ENCODE peak calls at places on chromosomes 12 and 14, in five cellular contexts. K, Q, B, O and C are unnamed samples.

GRCh38 chr12:127052491-127053232 is 1214.3 kb upstream of the TMEM132C start:
- DNase-seq in K (no peak), Q (no peak), B (no peak), O (no peak), C (no peak)

GRCh38 chr12:65501935-65502334 is 223.5 kb downstream of the MSRB3 start:
- DNase-seq in K (no peak), Q (no peak), B (no peak), O (no peak), C (no peak)

GRCh38 chr14:70642313-70643235 is 858 bp downstream of the TTC9 start:
- DNase-seq in K (no peak), Q (no peak), B (no peak), O (peak), C (no peak)

GRCh38 chr12:49784756-49785409 is 43.3 kb downstream of the NCKAP5L start:
- DNase-seq in K (no peak), Q (no peak), B (peak), O (no peak), C (no peak)

GRCh38 chr14:91413547-91414474 is 3.8 kb downstream of the CCDC88C start:
- DNase-seq in K (no peak), Q (no peak), B (no peak), O (peak), C (no peak)

GRCh38 chr14:101007004-101007614 is 103.6 kb upstream of the RTL1 start:
- DNase-seq in K (no peak), Q (no peak), B (no peak), O (no peak), C (no peak)

GRCh38 chr12:41932470-41932991 is 212.1 kb downstream of the GXYLT1 start:
- DNase-seq in K (no peak), Q (no peak), B (peak), O (peak), C (peak)

GRCh38 chr12:19248929-19249602 is 119.5 kb downstream of the PLEKHA5 start:
- DNase-seq in K (no peak), Q (no peak), B (no peak), O (no peak), C (no peak)

GRCh38 chr14:67943947-67944346 is 124.4 kb downstream of the RAD51B start:
- DNase-seq in K (peak), Q (peak), B (peak), O (peak), C (no peak)

GRCh38 chr12:77387214-77387613 is 321.8 kb upstream of the E2F7 start:
- DNase-seq in K (no peak), Q (no peak), B (no peak), O (no peak), C (no peak)

GRCh38 chr12:90126125-90126524 is 417.5 kb upstream of the ATP2B1 start:
- DNase-seq in K (no peak), Q (no peak), B (no peak), O (peak), C (no peak)

GRCh38 chr14:36939265-36939664 is 233.1 kb downstream of the SLC25A21 start:
- DNase-seq in K (no peak), Q (no peak), B (no peak), O (no peak), C (no peak)

GRCh38 chr12:132419612-132420237 is 70.2 kb upstream of the FBRSL1 start:
- DNase-seq in K (no peak), Q (no peak), B (no peak), O (no peak), C (no peak)

GRCh38 chr12:110684322-110684836 is 4.5 kb downstream of the HVCN1 start:
- DNase-seq in K (no peak), Q (no peak), B (no peak), O (no peak), C (no peak)

GRCh38 chr12:122908915-122909314 is 13.0 kb upstream of the VPS37B start:
- DNase-seq in K (no peak), Q (no peak), B (no peak), O (no peak), C (no peak)

GRCh38 chr12:607541-608001 is 55.7 kb downstream of the NINJ2 start:
- DNase-seq in K (no peak), Q (no peak), B (no peak), O (peak), C (no peak)

GRCh38 chr14:94132285-94132887 is 3.0 kb upstream of the IFI27L2 start:
- DNase-seq in K (peak), Q (no peak), B (peak), O (peak), C (peak)

GRCh38 chr12:115450710-115451109 is 766.7 kb upstream of the TBX3 start:
- DNase-seq in K (no peak), Q (no peak), B (no peak), O (no peak), C (no peak)

GRCh38 chr12:111011999-111012600 is 91.7 kb upstream of the MYL2 start:
- DNase-seq in K (no peak), Q (no peak), B (no peak), O (no peak), C (no peak)

GRCh38 chr14:104778694-104779331 is 16.7 kb downstream of the AKT1 start:
- DNase-seq in K (no peak), Q (no peak), B (no peak), O (peak), C (no peak)

GRCh38 chr12:68106160-68106559 is 53.4 kb downstream of the IFNG start:
- DNase-seq in K (no peak), Q (no peak), B (no peak), O (no peak), C (no peak)

GRCh38 chr12:6364037-6364360 is 11.4 kb downstream of the SCNN1A start:
- DNase-seq in K (no peak), Q (no peak), B (no peak), O (no peak), C (no peak)

GRCh38 chr12:42873401-42873800 is 283.9 kb upstream of the PRICKLE1 start:
- DNase-seq in K (no peak), Q (no peak), B (no peak), O (no peak), C (no peak)

GRCh38 chr14:22630486-22630885 is 13.7 kb downstream of the OR6J1 start:
- DNase-seq in K (no peak), Q (no peak), B (no peak), O (no peak), C (no peak)

GRCh38 chr12:51434305-51434704 is 9.7 kb downstream of the SLC4A8 start:
- DNase-seq in K (no peak), Q (no peak), B (no peak), O (no peak), C (no peak)

GRCh38 chr12:103513875-103514274 is 18.1 kb upstream of the C12orf42 start:
- DNase-seq in K (no peak), Q (no peak), B (no peak), O (no peak), C (no peak)

GRCh38 chr12:85733441-85733840 is 102.8 kb downstream of the RASSF9 start:
- DNase-seq in K (no peak), Q (no peak), B (no peak), O (no peak), C (no peak)

GRCh38 chr12:101108130-101108529 is 101.9 kb downstream of the SLC5A8 start:
- DNase-seq in K (no peak), Q (no peak), B (no peak), O (peak), C (no peak)

GRCh38 chr12:120761581-120761980 is 36.0 kb downstream of the ACADS start:
- DNase-seq in K (no peak), Q (no peak), B (no peak), O (no peak), C (no peak)

GRCh38 chr12:104419717-104420116 is 37.0 kb upstream of the CHST11 start:
- DNase-seq in K (no peak), Q (no peak), B (no peak), O (no peak), C (no peak)

GRCh38 chr14:82398313-82398712 is 864.7 kb upstream of the SEL1L start:
- DNase-seq in K (no peak), Q (no peak), B (no peak), O (no peak), C (no peak)

GRCh38 chr14:82403972-82404371 is 870.3 kb upstream of the SEL1L start:
- DNase-seq in K (no peak), Q (no peak), B (no peak), O (no peak), C (no peak)
- H3K4me3 ChIP-seq in K (no peak), Q (no peak), B (no peak), O (no peak), C (no peak)

DNA sequence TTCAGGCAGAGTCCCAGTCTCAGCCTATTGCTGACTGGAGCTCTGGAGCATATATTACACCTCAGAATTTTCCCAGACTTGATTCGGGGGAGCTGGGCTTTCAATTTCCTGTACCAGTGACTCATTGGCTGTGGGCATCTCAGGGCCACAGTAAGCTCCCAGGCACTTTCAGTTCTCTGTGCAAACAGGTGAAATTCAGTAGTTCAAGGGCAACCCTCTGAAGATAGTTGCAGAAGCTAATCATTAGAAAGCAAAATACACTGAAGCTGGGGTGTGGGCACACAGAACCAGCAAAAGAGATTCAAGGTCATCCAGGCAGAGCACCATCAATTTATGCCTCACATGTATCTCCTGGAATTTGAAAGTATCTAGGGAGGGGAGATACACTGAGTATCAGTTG is 8.1 kb upstream of the NIN start:
- DNase-seq in K (no peak), Q (no peak), B (no peak), O (no peak), C (no peak)
- TF ChIP-seq REST in K (no peak), Q (no peak), B (no peak), O (no peak), C (no peak)

DNA sequence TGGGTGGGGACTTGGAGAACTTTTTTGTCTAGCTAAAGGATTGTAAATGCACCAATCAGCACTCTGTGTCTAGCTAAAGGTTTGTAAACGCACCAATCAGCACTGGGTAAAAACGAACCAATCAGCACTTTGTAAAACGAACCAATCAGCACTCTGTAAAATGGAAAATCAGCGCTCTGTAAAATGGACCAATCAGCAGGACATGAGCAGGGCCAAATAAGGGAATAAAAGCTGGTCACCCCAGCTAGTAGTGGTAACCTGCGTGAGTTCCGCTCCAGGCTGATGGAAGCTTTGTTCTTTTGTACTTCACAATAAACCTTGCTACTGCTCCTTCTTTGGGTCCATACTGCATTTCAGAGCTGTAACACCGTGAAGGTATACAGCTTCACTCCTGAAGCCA is 1.6 kb upstream of the ACOT2 start:
- DNase-seq in K (no peak), Q (no peak), B (no peak), O (no peak), C (no peak)
- H3K4me3 ChIP-seq in K (no peak), Q (no peak), B (no peak), O (no peak), C (no peak)

GRCh38 chr14:58881433-58881832 is 243.7 kb downstream of the DACT1 start:
- DNase-seq in K (no peak), Q (no peak), B (no peak), O (no peak), C (no peak)

GRCh38 chr14:58878740-58879139 is 241.0 kb downstream of the DACT1 start:
- DNase-seq in K (no peak), Q (no peak), B (no peak), O (peak), C (no peak)

GRCh38 chr14:58884442-58884841 is 246.7 kb downstream of the DACT1 start:
- DNase-seq in K (no peak), Q (no peak), B (no peak), O (peak), C (no peak)

GRCh38 chr14:58887931-58888330 is 250.2 kb downstream of the DACT1 start:
- DNase-seq in K (no peak), Q (no peak), B (no peak), O (no peak), C (no peak)

GRCh38 chr14:58882577-58883018 is 244.8 kb downstream of the DACT1 start:
- DNase-seq in K (no peak), Q (no peak), B (no peak), O (no peak), C (no peak)
- TF ChIP-seq REST in K (no peak), Q (no peak), B (no peak), O (no peak), C (no peak)